ENCODE peak calls at places on chromosome 11, in nine cellular contexts. One of them, this sample, is unnamed.

GRCh38 chr11:26843539-26843938 is 121.7 kb upstream of the SLC5A12 start:
- DNase-seq in iPS-NIHi11: no peak
- DNase-seq in activated T-cell treated with anti-CD3 and anti-CD28 coated beads for 24 hours: no peak
- DNase-seq in nucleus accumbens: no peak
- DNase-seq in T-helper 9 cell: no peak
- DNase-seq in AG09319: no peak
- DNase-seq in GM20000: no peak
- DNase-seq in iris pigment epithelial cell: no peak
- DNase-seq in stimulated activated CD4-positive, alpha-beta T cell treated with anti-CD3 and anti-CD28 coated beads, Interleukin-4, amount 100 ng/mL, for 48 hours: no peak
- DNase-seq in this sample: no peak

GRCh38 chr11:47551086-47551485 is 1.8 kb downstream of the CELF1 start:
- DNase-seq in iPS-NIHi11: peak
- DNase-seq in activated T-cell treated with anti-CD3 and anti-CD28 coated beads for 24 hours: no peak
- DNase-seq in nucleus accumbens: no peak
- DNase-seq in T-helper 9 cell: no peak
- DNase-seq in AG09319: no peak
- DNase-seq in GM20000: peak
- DNase-seq in iris pigment epithelial cell: peak
- DNase-seq in stimulated activated CD4-positive, alpha-beta T cell treated with anti-CD3 and anti-CD28 coated beads, Interleukin-4, amount 100 ng/mL, for 48 hours: no peak
- DNase-seq in this sample: no peak

GRCh38 chr11:27401760-27402316 is 38.8 kb upstream of the CCDC34 start:
- DNase-seq in iPS-NIHi11: no peak
- DNase-seq in activated T-cell treated with anti-CD3 and anti-CD28 coated beads for 24 hours: no peak
- DNase-seq in nucleus accumbens: no peak
- DNase-seq in T-helper 9 cell: no peak
- DNase-seq in AG09319: no peak
- DNase-seq in GM20000: no peak
- DNase-seq in iris pigment epithelial cell: no peak
- DNase-seq in stimulated activated CD4-positive, alpha-beta T cell treated with anti-CD3 and anti-CD28 coated beads, Interleukin-4, amount 100 ng/mL, for 48 hours: no peak
- DNase-seq in this sample: no peak

GRCh38 chr11:17811416-17811815 is 76.8 kb downstream of the KCNC1 start:
- DNase-seq in iPS-NIHi11: no peak
- DNase-seq in activated T-cell treated with anti-CD3 and anti-CD28 coated beads for 24 hours: no peak
- DNase-seq in nucleus accumbens: no peak
- DNase-seq in T-helper 9 cell: no peak
- DNase-seq in AG09319: no peak
- DNase-seq in GM20000: no peak
- DNase-seq in iris pigment epithelial cell: no peak
- DNase-seq in stimulated activated CD4-positive, alpha-beta T cell treated with anti-CD3 and anti-CD28 coated beads, Interleukin-4, amount 100 ng/mL, for 48 hours: no peak
- DNase-seq in this sample: no peak

GRCh38 chr11:7421136-7421535 is 64.2 kb upstream of the OLFML1 start:
- DNase-seq in iPS-NIHi11: no peak
- DNase-seq in activated T-cell treated with anti-CD3 and anti-CD28 coated beads for 24 hours: no peak
- DNase-seq in nucleus accumbens: no peak
- DNase-seq in T-helper 9 cell: no peak
- DNase-seq in AG09319: no peak
- DNase-seq in GM20000: no peak
- DNase-seq in iris pigment epithelial cell: no peak
- DNase-seq in stimulated activated CD4-positive, alpha-beta T cell treated with anti-CD3 and anti-CD28 coated beads, Interleukin-4, amount 100 ng/mL, for 48 hours: no peak
- DNase-seq in this sample: no peak

GRCh38 chr11:3160252-3161031 is 4.7 kb downstream of the OSBPL5 start:
- DNase-seq in iPS-NIHi11: peak
- DNase-seq in activated T-cell treated with anti-CD3 and anti-CD28 coated beads for 24 hours: no peak
- DNase-seq in nucleus accumbens: peak
- DNase-seq in T-helper 9 cell: no peak
- DNase-seq in AG09319: peak
- DNase-seq in GM20000: no peak
- DNase-seq in iris pigment epithelial cell: peak
- DNase-seq in stimulated activated CD4-positive, alpha-beta T cell treated with anti-CD3 and anti-CD28 coated beads, Interleukin-4, amount 100 ng/mL, for 48 hours: no peak
- DNase-seq in this sample: peak

GRCh38 chr11:15123849-15124248 is 9.1 kb downstream of the INSC start:
- DNase-seq in iPS-NIHi11: no peak
- DNase-seq in activated T-cell treated with anti-CD3 and anti-CD28 coated beads for 24 hours: no peak
- DNase-seq in nucleus accumbens: no peak
- DNase-seq in T-helper 9 cell: no peak
- DNase-seq in AG09319: no peak
- DNase-seq in GM20000: no peak
- DNase-seq in iris pigment epithelial cell: peak
- DNase-seq in stimulated activated CD4-positive, alpha-beta T cell treated with anti-CD3 and anti-CD28 coated beads, Interleukin-4, amount 100 ng/mL, for 48 hours: no peak
- DNase-seq in this sample: no peak

GRCh38 chr11:9972917-9973504 is 309.1 kb downstream of the SWAP70 start:
- DNase-seq in iPS-NIHi11: peak
- DNase-seq in activated T-cell treated with anti-CD3 and anti-CD28 coated beads for 24 hours: peak
- DNase-seq in nucleus accumbens: no peak
- DNase-seq in T-helper 9 cell: no peak
- DNase-seq in AG09319: peak
- DNase-seq in GM20000: peak
- DNase-seq in iris pigment epithelial cell: peak
- DNase-seq in stimulated activated CD4-positive, alpha-beta T cell treated with anti-CD3 and anti-CD28 coated beads, Interleukin-4, amount 100 ng/mL, for 48 hours: no peak
- DNase-seq in this sample: no peak

GRCh38 chr11:119680899-119681370 is 48.1 kb downstream of the NECTIN1 start:
- DNase-seq in iPS-NIHi11: no peak
- DNase-seq in activated T-cell treated with anti-CD3 and anti-CD28 coated beads for 24 hours: no peak
- DNase-seq in nucleus accumbens: peak
- DNase-seq in T-helper 9 cell: no peak
- DNase-seq in AG09319: no peak
- DNase-seq in GM20000: no peak
- DNase-seq in iris pigment epithelial cell: peak
- DNase-seq in stimulated activated CD4-positive, alpha-beta T cell treated with anti-CD3 and anti-CD28 coated beads, Interleukin-4, amount 100 ng/mL, for 48 hours: no peak
- DNase-seq in this sample: no peak

GRCh38 chr11:81470446-81470845 is 1263.2 kb downstream of the FAM181B start:
- DNase-seq in iPS-NIHi11: no peak
- DNase-seq in activated T-cell treated with anti-CD3 and anti-CD28 coated beads for 24 hours: no peak
- DNase-seq in nucleus accumbens: no peak
- DNase-seq in T-helper 9 cell: no peak
- DNase-seq in AG09319: no peak
- DNase-seq in GM20000: no peak
- DNase-seq in iris pigment epithelial cell: no peak
- DNase-seq in stimulated activated CD4-positive, alpha-beta T cell treated with anti-CD3 and anti-CD28 coated beads, Interleukin-4, amount 100 ng/mL, for 48 hours: no peak
- DNase-seq in this sample: no peak

GRCh38 chr11:111878385-111878765 is 590 bp downstream of the FDXACB1 start:
- DNase-seq in iPS-NIHi11: no peak
- DNase-seq in activated T-cell treated with anti-CD3 and anti-CD28 coated beads for 24 hours: no peak
- DNase-seq in nucleus accumbens: no peak
- DNase-seq in T-helper 9 cell: no peak
- DNase-seq in AG09319: no peak
- DNase-seq in GM20000: no peak
- DNase-seq in iris pigment epithelial cell: peak
- DNase-seq in stimulated activated CD4-positive, alpha-beta T cell treated with anti-CD3 and anti-CD28 coated beads, Interleukin-4, amount 100 ng/mL, for 48 hours: no peak
- DNase-seq in this sample: no peak

GRCh38 chr11:109076870-109077269 is 345.1 kb upstream of the C11orf87 start:
- DNase-seq in iPS-NIHi11: no peak
- DNase-seq in activated T-cell treated with anti-CD3 and anti-CD28 coated beads for 24 hours: no peak
- DNase-seq in nucleus accumbens: no peak
- DNase-seq in T-helper 9 cell: no peak
- DNase-seq in AG09319: no peak
- DNase-seq in GM20000: no peak
- DNase-seq in iris pigment epithelial cell: no peak
- DNase-seq in stimulated activated CD4-positive, alpha-beta T cell treated with anti-CD3 and anti-CD28 coated beads, Interleukin-4, amount 100 ng/mL, for 48 hours: no peak
- DNase-seq in this sample: no peak

GRCh38 chr11:72343159-72343756 is 91.1 kb downstream of the CLPB start:
- DNase-seq in iPS-NIHi11: no peak
- DNase-seq in activated T-cell treated with anti-CD3 and anti-CD28 coated beads for 24 hours: no peak
- DNase-seq in nucleus accumbens: no peak
- DNase-seq in T-helper 9 cell: no peak
- DNase-seq in AG09319: no peak
- DNase-seq in GM20000: no peak
- DNase-seq in iris pigment epithelial cell: no peak
- DNase-seq in stimulated activated CD4-positive, alpha-beta T cell treated with anti-CD3 and anti-CD28 coated beads, Interleukin-4, amount 100 ng/mL, for 48 hours: no peak
- DNase-seq in this sample: no peak